ENCODE peak calls at places on chromosomes 7 and 10, in five cellular contexts. K is hepatocyte; E is activated naive CD4-positive, alpha-beta T cell treated with anti-CD3 and anti-CD28 coated beads for 36 hours; T is GDM1; A is lower lobe of right lung. Q is an unnamed sample.

GRCh38 chr7:101436857-101437576 is 74.3 kb downstream of the COL26A1 start:
- DNase-seq in K (no peak), E (no peak), T (no peak), A (no peak), Q (no peak)

GRCh38 chr7:98423043-98423442 is 22.2 kb upstream of the BAIAP2L1 start:
- DNase-seq in K (peak; percentile 35), E (no peak), T (no peak), A (no peak), Q (no peak)

GRCh38 chr7:137454169-137455166 is 110.9 kb upstream of the PTN start:
- DNase-seq in K (peak; percentile 63), E (no peak), T (no peak), A (no peak), Q (no peak)

GRCh38 chr10:63819753-63820347 is 298.6 kb downstream of the REEP3 start:
- DNase-seq in K (peak; percentile 86), E (peak; percentile 43), T (no peak), A (peak; percentile 65), Q (peak; percentile 25)

GRCh38 chr7:139620676-139621344 is 97.3 kb downstream of the CLEC2L start:
- DNase-seq in K (peak; percentile 56), E (peak; percentile 77), T (peak; percentile 23), A (no peak), Q (peak; percentile 78)

GRCh38 chr7:44305564-44306507 is 19.6 kb downstream of the CAMK2B start:
- DNase-seq in K (peak; percentile 1), E (peak; percentile 1), T (no peak), A (no peak), Q (no peak)

GRCh38 chr7:77698042-77698625 is 1.9 kb downstream of the RSBN1L start:
- DNase-seq in K (no peak), E (no peak), T (no peak), A (no peak), Q (no peak)

GRCh38 chr10:5089869-5090268 is 4.3 kb upstream of the AKR1C3 start:
- DNase-seq in K (no peak), E (no peak), T (peak; percentile 18), A (no peak), Q (no peak)

GRCh38 chr7:131586259-131586658 is 29.8 kb upstream of the PODXL start:
- DNase-seq in K (peak; percentile 89), E (no peak), T (no peak), A (no peak), Q (no peak)

GRCh38 chr10:5538892-5539651 is 14.3 kb downstream of the CALML3 start:
- DNase-seq in K (no peak), E (no peak), T (no peak), A (peak; percentile 28), Q (no peak)

GRCh38 chr7:140977351-140978140 is 37.2 kb downstream of the MRPS33 start:
- DNase-seq in K (no peak), E (no peak), T (no peak), A (no peak), Q (no peak)

GRCh38 chr10:118950190-118950658 is 79.3 kb upstream of the NANOS1 start:
- DNase-seq in K (no peak), E (no peak), T (no peak), A (no peak), Q (no peak)

GRCh38 chr7:40546616-40547501 is 412.1 kb downstream of the SUGCT start:
- DNase-seq in K (no peak), E (no peak), T (no peak), A (no peak), Q (no peak)

GRCh38 chr7:51123322-51124021 is 193.1 kb downstream of the COBL start:
- DNase-seq in K (no peak), E (peak; percentile 94), T (no peak), A (no peak), Q (peak; percentile 92)

GRCh38 chr10:28991738-28992270 is 297.1 kb upstream of the LYZL1 start:
- DNase-seq in K (peak; percentile 69), E (peak; percentile 60), T (peak; percentile 25), A (no peak), Q (peak; percentile 50)

GRCh38 chr7:34059551-34059840 is 154.2 kb downstream of the BMPER start:
- DNase-seq in K (no peak), E (no peak), T (no peak), A (no peak), Q (no peak)